ENCODE peak calls at places on chromosome 10, in five cellular contexts. W, R, G, A and D are unnamed samples.

GRCh38 chr10:86945361-86946214 is 11.8 kb downstream of the MMRN2 start:
- DNase-seq in W (no peak), G (no peak), A (peak), R (peak), D (peak)

GRCh38 chr10:118723467-118723866 is 31.3 kb downstream of the CACUL1 start:
- DNase-seq in W (peak), G (no peak), A (no peak), R (no peak), D (no peak)

GRCh38 chr10:132970641-132971438 is 28.5 kb upstream of the CFAP46 start:
- DNase-seq in A (no peak), W (no peak), R (no peak), G (no peak), D (no peak)

GRCh38 chr10:484925-485661 is 204.4 kb downstream of the DIP2C start:
- DNase-seq in G (no peak), A (no peak), R (no peak), W (no peak), D (no peak)

GRCh38 chr10:59465089-59465488 is 102.7 kb upstream of the FAM13C start:
- DNase-seq in A (no peak), W (peak), R (peak), G (no peak), D (no peak)

GRCh38 chr10:43226851-43227845 is 39.7 kb downstream of the RASGEF1A start:
- DNase-seq in R (no peak), G (no peak), A (no peak), W (no peak), D (no peak)

GRCh38 chr10:24215193-24215592 is 6.3 kb downstream of the KIAA1217 start:
- DNase-seq in W (no peak), G (no peak), A (no peak), R (no peak), D (peak)

GRCh38 chr10:90779573-90779972 is 78.3 kb downstream of the HTR7 start:
- DNase-seq in G (no peak), A (no peak), W (peak), R (peak), D (no peak)

GRCh38 chr10:100996678-100997363 is 2.8 kb upstream of the LZTS2 start:
- DNase-seq in R (peak), W (no peak), A (no peak), G (peak), D (peak)

GRCh38 chr10:60236869-60237524 is 152.7 kb downstream of the ANK3 start:
- DNase-seq in W (no peak), A (no peak), G (no peak), R (no peak), D (peak)

GRCh38 chr10:69225681-69226080 is 5.5 kb downstream of the HKDC1 start:
- DNase-seq in W (no peak), G (no peak), R (no peak), A (no peak), D (no peak)

GRCh38 chr10:23194966-23195845 is 3.1 kb downstream of the PTF1A start:
- DNase-seq in W (no peak), G (no peak), R (no peak), A (no peak), D (no peak)

GRCh38 chr10:120480065-120480600 is 23.1 kb downstream of the PLPP4 start:
- DNase-seq in W (no peak), G (no peak), A (no peak), R (peak), D (no peak)

GRCh38 chr10:14220026-14220425 is 110.7 kb downstream of the FRMD4A start:
- DNase-seq in W (peak), R (no peak), A (no peak), G (no peak), D (no peak)

GRCh38 chr10:62225362-62225761 is 43.3 kb downstream of the RTKN2 start:
- DNase-seq in G (no peak), A (no peak), W (no peak), R (no peak), D (no peak)

GRCh38 chr10:116464257-116464656 is 36.6 kb downstream of the PNLIPRP3 start:
- DNase-seq in W (no peak), G (no peak), R (no peak), A (no peak), D (no peak)

GRCh38 chr10:95941115-95941514 is 33.3 kb downstream of the CC2D2B start:
- DNase-seq in A (no peak), R (no peak), G (no peak), W (no peak), D (no peak)

GRCh38 chr10:13555884-13556529 is 27.2 kb upstream of the BEND7 start:
- DNase-seq in W (no peak), R (peak), G (no peak), A (no peak), D (no peak)

GRCh38 chr10:69318997-69319727 is 40.9 kb downstream of the HK1 start:
- DNase-seq in G (no peak), A (no peak), R (no peak), W (peak), D (peak)

GRCh38 chr10:97332586-97333350 is 1.8 kb downstream of the FRAT2 start:
- DNase-seq in A (no peak), R (peak), W (peak), G (peak), D (no peak)

GRCh38 chr10:43056568-43057011 is 20.3 kb upstream of the RET start:
- DNase-seq in R (no peak), W (no peak), A (no peak), G (no peak), D (no peak)

GRCh38 chr10:48459270-48460147 is 145.4 kb downstream of the ARHGAP22 start:
- DNase-seq in R (peak), G (no peak), W (no peak), A (no peak), D (no peak)

GRCh38 chr10:62681211-62681940 is 123.1 kb upstream of the ADO start:
- DNase-seq in A (peak), W (no peak), G (no peak), R (peak), D (peak)

GRCh38 chr10:125217986-125218675 is 57.8 kb upstream of the CTBP2 start:
- DNase-seq in R (peak), W (peak), A (no peak), G (no peak), D (peak)

GRCh38 chr10:15748137-15748536 is 28.4 kb upstream of the ITGA8 start:
- DNase-seq in G (no peak), A (no peak), W (no peak), R (peak), D (no peak)

GRCh38 chr10:79100761-79101160 is 32.0 kb downstream of the ZMIZ1 start:
- DNase-seq in W (no peak), R (no peak), A (no peak), G (no peak), D (no peak)

GRCh38 chr10:71968553-71969474 is 4.6 kb downstream of the CHST3 start:
- DNase-seq in G (no peak), R (peak), A (no peak), W (peak), D (no peak)
- H3K4me3 ChIP-seq in G (no peak), R (no peak), A (no peak), W (no peak), D (no peak)

GRCh38 chr10:92124524-92125168 is 166.2 kb downstream of the CPEB3 start:
- DNase-seq in A (no peak), W (peak), G (no peak), R (no peak), D (no peak)

GRCh38 chr10:92121686-92122492 is 169.0 kb downstream of the CPEB3 start:
- DNase-seq in W (no peak), R (no peak), G (no peak), A (no peak), D (no peak)

GRCh38 chr10:92124020-92124419 is 166.9 kb downstream of the CPEB3 start:
- DNase-seq in R (no peak), A (no peak), W (no peak), G (no peak), D (no peak)

GRCh38 chr10:92125169-92125543 is 165.7 kb downstream of the CPEB3 start:
- DNase-seq in W (no peak), G (no peak), R (no peak), A (no peak), D (no peak)

DNA sequence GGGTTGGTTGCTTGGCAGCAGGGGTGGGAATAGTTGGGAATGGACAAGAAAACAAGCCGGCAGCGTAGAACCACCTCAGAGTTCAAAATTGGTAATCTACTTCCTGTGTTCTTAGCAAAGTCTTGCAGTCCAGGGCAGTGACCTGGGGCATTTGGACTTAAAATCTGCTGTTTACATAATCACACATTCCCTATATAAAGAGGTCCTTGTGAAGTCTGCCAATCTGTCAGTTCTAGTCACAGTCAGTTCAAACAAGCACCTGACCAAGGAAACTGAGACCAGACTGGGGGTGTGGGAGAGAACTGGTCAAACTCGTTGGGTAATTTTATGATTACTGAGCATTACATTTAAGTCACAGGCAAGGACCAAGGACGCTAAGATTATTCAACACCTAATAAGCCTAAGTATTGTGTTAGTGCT is 167.8 kb downstream of the CPEB3 start:
- DNase-seq in R (no peak), W (no peak), G (no peak), A (no peak), D (no peak)
- H3K27ac ChIP-seq in R (no peak), W (no peak), G (no peak), A (no peak), D (no peak)

DNA sequence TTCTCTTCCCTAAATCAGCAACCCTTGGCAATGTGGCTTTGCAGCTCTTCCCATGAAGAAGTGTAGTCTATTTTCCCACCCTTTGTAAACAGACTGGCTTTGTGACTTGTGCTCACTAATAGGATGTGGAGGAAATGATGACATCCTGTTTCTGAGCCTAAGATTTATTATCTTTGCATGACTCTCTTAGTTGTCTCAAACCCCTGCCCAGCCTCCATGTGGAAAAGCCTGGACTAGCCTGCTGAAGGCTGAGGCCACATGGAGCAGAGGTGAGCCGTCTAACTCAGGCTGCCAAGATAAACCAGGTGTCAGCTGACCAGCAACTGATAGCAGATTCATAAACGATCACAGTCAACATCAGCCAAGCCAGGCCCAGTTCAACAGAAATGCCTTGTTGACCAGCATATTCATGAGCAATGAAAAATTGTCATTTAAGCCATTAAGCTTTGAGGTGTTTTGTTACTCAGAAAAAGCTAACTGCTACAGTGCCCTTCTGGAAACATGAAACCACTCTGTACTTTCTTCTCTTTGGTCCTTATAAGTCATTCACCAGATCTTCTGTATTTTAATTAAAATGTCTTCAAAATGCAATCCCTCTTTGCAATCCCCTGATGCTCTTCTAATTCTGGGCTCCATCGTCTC is 586.3 kb upstream of the ANKRD30A start:
- DNase-seq in R (peak), A (no peak), W (peak), G (no peak), D (no peak)
- H3K4ac ChIP-seq in R (no peak), A (no peak), W (peak), G (no peak), D (no peak)

GRCh38 chr10:98402513-98402912 is 12.5 kb downstream of the PYROXD2 start:
- DNase-seq in A (no peak), R (no peak), G (no peak), W (no peak), D (no peak)
- H3K4me3 ChIP-seq in A (no peak), R (no peak), G (no peak), W (no peak), D (no peak)